ENCODE peak calls at places on chromosomes 3 and 15, in four cellular contexts. One of them, this sample, is unnamed.

GRCh38 chr3:13484861-13485590 is 4.9 kb downstream of the HDAC11 start:
- DNase-seq in body of pancreas: peak
- DNase-seq in uterus: no peak
- DNase-seq in testis: peak
- DNase-seq in this sample: peak

GRCh38 chr15:69225355-69226027 is 65.1 kb downstream of the GLCE start:
- DNase-seq in body of pancreas: no peak
- DNase-seq in uterus: no peak
- DNase-seq in testis: no peak
- DNase-seq in this sample: peak

GRCh38 chr3:113194747-113195400 is 16.5 kb upstream of the BOC start:
- DNase-seq in body of pancreas: no peak
- DNase-seq in uterus: no peak
- DNase-seq in testis: no peak
- DNase-seq in this sample: no peak

GRCh38 chr15:81768773-81769172 is 277.0 kb downstream of the MEX3B start:
- DNase-seq in body of pancreas: no peak
- DNase-seq in uterus: no peak
- DNase-seq in testis: no peak
- DNase-seq in this sample: no peak

GRCh38 chr3:99645277-99646106 is 7.1 kb downstream of the COL8A1 start:
- DNase-seq in body of pancreas: no peak
- DNase-seq in uterus: no peak
- DNase-seq in testis: peak
- DNase-seq in this sample: peak

GRCh38 chr15:25894371-25894902 is 31.3 kb upstream of the ATP10A start:
- DNase-seq in body of pancreas: no peak
- DNase-seq in uterus: no peak
- DNase-seq in testis: no peak
- DNase-seq in this sample: no peak

GRCh38 chr3:13348671-13349396 is 71.3 kb downstream of the NUP210 start:
- DNase-seq in body of pancreas: no peak
- DNase-seq in uterus: no peak
- DNase-seq in testis: no peak
- DNase-seq in this sample: no peak

GRCh38 chr15:43930556-43930955 is 103.8 kb downstream of the WDR76 start:
- DNase-seq in body of pancreas: no peak
- DNase-seq in uterus: no peak
- DNase-seq in testis: no peak
- DNase-seq in this sample: no peak

GRCh38 chr15:51621917-51622268 is 678 bp downstream of the DMXL2 start:
- DNase-seq in body of pancreas: peak
- DNase-seq in uterus: peak
- DNase-seq in testis: peak
- DNase-seq in this sample: peak

GRCh38 chr3:60919296-60919695 is 332.0 kb downstream of the FHIT start:
- DNase-seq in body of pancreas: no peak
- DNase-seq in uterus: no peak
- DNase-seq in testis: no peak
- DNase-seq in this sample: no peak

GRCh38 chr3:56630966-56631365 is 52.1 kb downstream of the TASOR start:
- DNase-seq in body of pancreas: no peak
- DNase-seq in uterus: no peak
- DNase-seq in testis: no peak
- DNase-seq in this sample: no peak

GRCh38 chr15:70156781-70157261 is 59.1 kb upstream of the TLE3 start:
- DNase-seq in body of pancreas: peak
- DNase-seq in uterus: no peak
- DNase-seq in testis: peak
- DNase-seq in this sample: no peak

GRCh38 chr3:14519406-14519805 is 20.7 kb downstream of the GRIP2 start:
- DNase-seq in body of pancreas: no peak
- DNase-seq in uterus: no peak
- DNase-seq in testis: no peak
- DNase-seq in this sample: no peak

GRCh38 chr3:89042251-89042650 is 65.2 kb upstream of the EPHA3 start:
- DNase-seq in body of pancreas: no peak
- DNase-seq in uterus: no peak
- DNase-seq in testis: no peak
- DNase-seq in this sample: no peak

GRCh38 chr3:38003371-38003816 is 12.8 kb downstream of the VILL start:
- DNase-seq in body of pancreas: peak
- DNase-seq in uterus: peak
- DNase-seq in testis: peak
- DNase-seq in this sample: peak

GRCh38 chr3:44734646-44735168 is 5.3 kb downstream of the ZNF501 start:
- DNase-seq in body of pancreas: no peak
- DNase-seq in uterus: no peak
- DNase-seq in testis: no peak
- DNase-seq in this sample: no peak

GRCh38 chr3:184604039-184604955 is 42.7 kb downstream of the EPHB3 start:
- DNase-seq in body of pancreas: peak
- DNase-seq in uterus: no peak
- DNase-seq in testis: peak
- DNase-seq in this sample: no peak

GRCh38 chr15:40248006-40248783 is 9.3 kb downstream of the PAK6 start:
- DNase-seq in body of pancreas: no peak
- DNase-seq in uterus: no peak
- DNase-seq in testis: no peak
- DNase-seq in this sample: no peak

GRCh38 chr15:63945005-63945788 is 101.1 kb downstream of the DAPK2 start:
- DNase-seq in body of pancreas: peak
- DNase-seq in uterus: peak
- DNase-seq in testis: peak
- DNase-seq in this sample: peak

GRCh38 chr3:59540241-59540640 is 490.4 kb upstream of the CFAP20DC start:
- DNase-seq in body of pancreas: no peak
- DNase-seq in uterus: no peak
- DNase-seq in testis: no peak
- DNase-seq in this sample: no peak

GRCh38 chr3:150462108-150462507 is 54.0 kb downstream of the TSC22D2 start:
- DNase-seq in body of pancreas: no peak
- DNase-seq in uterus: no peak
- DNase-seq in testis: no peak
- DNase-seq in this sample: no peak
- TF ChIP-seq POLR2A in body of pancreas: no peak
- TF ChIP-seq POLR2A in uterus: no peak
- TF ChIP-seq POLR2A in testis: no peak
- TF ChIP-seq POLR2A in this sample: no peak

GRCh38 chr15:42494998-42495360 is 455 bp upstream of the SNAP23 start:
- DNase-seq in body of pancreas: peak
- DNase-seq in uterus: peak
- DNase-seq in testis: peak
- DNase-seq in this sample: no peak

GRCh38 chr15:42490246-42490742 is 647 bp downstream of the ZNF106 start:
- DNase-seq in body of pancreas: no peak
- DNase-seq in uterus: no peak
- DNase-seq in testis: peak
- DNase-seq in this sample: no peak

GRCh38 chr15:42491540-42492225 is 742 bp upstream of the ZNF106 start:
- DNase-seq in body of pancreas: no peak
- DNase-seq in uterus: no peak
- DNase-seq in testis: no peak
- DNase-seq in this sample: peak

GRCh38 chr15:42493694-42494093 is 1.7 kb upstream of the SNAP23 start:
- DNase-seq in body of pancreas: no peak
- DNase-seq in uterus: no peak
- DNase-seq in testis: no peak
- DNase-seq in this sample: no peak

GRCh38 chr15:42490743-42491539 is at the start of gene ZNF106:
- DNase-seq in body of pancreas: peak
- DNase-seq in uterus: peak
- DNase-seq in testis: peak
- DNase-seq in this sample: peak
- TF ChIP-seq POLR2A in body of pancreas: peak
- TF ChIP-seq POLR2A in uterus: peak
- TF ChIP-seq POLR2A in testis: peak
- TF ChIP-seq POLR2A in this sample: peak

DNA sequence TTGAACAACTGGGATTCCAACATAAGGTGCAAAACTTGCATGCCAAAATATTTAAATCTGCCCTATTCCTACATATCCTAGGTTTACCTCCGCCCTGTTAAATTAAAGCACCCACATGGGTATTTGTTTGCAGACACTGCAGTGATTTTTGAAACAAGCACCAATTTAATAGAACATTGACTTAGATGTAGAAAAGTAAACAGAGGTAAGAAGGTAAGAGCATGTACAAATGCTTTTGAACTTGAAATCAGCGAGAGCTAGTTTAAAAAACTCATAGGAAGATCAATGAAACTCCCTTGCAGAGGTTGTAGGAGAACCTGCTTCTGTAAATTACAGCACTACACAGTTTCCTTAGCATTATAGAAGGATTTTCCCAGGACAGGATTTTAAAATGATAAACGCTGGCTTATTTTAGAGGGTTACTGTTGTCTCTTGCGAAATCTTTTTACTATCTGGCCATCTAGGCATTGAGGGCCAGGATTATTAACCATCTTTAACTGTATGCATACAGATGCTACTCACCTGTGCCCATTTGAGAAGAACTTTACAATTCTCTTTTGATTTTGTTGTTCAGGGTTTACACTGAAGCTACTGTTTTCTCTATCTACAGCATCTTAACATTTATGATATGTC is 284.8 kb downstream of the FEZF2 start:
- DNase-seq in body of pancreas: no peak
- DNase-seq in uterus: no peak
- DNase-seq in testis: no peak
- DNase-seq in this sample: no peak
- TF ChIP-seq POLR2A in body of pancreas: no peak
- TF ChIP-seq POLR2A in uterus: no peak
- TF ChIP-seq POLR2A in testis: no peak
- TF ChIP-seq POLR2A in this sample: no peak

GRCh38 chr15:75455424-75455981 is 4.0 kb upstream of the SIN3A start:
- DNase-seq in body of pancreas: peak
- DNase-seq in uterus: peak
- DNase-seq in testis: peak
- DNase-seq in this sample: peak
- TF ChIP-seq POLR2A in body of pancreas: peak
- TF ChIP-seq POLR2A in uterus: peak
- TF ChIP-seq POLR2A in testis: no peak
- TF ChIP-seq POLR2A in this sample: peak

GRCh38 chr15:45634442-45635190 is at the start of gene SQOR:
- DNase-seq in body of pancreas: peak
- DNase-seq in uterus: peak
- DNase-seq in testis: peak
- DNase-seq in this sample: peak
- TF ChIP-seq POLR2A in body of pancreas: peak
- TF ChIP-seq POLR2A in uterus: peak
- TF ChIP-seq POLR2A in testis: no peak
- TF ChIP-seq POLR2A in this sample: peak

This sample was measured in erythroblast.